ENCODE peak calls at places on chromosomes 12 and 14, in four cellular contexts. J is psoas muscle, P is upper lobe of right lung, X is fibroblast of lung. R is an unnamed sample.

GRCh38 chr12:111440152-111440551 is 34.4 kb downstream of the SH2B3 start:
- DNase-seq in J (no peak), P (no peak), X (no peak), R (no peak)

GRCh38 chr14:90660865-90661570 is 155.2 kb downstream of the TTC7B start:
- DNase-seq in J (no peak), P (peak; percentile 87), X (no peak), R (no peak)

GRCh38 chr12:89693639-89694202 is 14.9 kb downstream of the ATP2B1 start:
- DNase-seq in J (no peak), P (no peak), X (peak; percentile 81), R (no peak)

GRCh38 chr14:73786632-73786941 is 65.0 kb upstream of the PTGR2 start:
- DNase-seq in J (peak; percentile 66), P (peak; percentile 81), X (peak; percentile 49), R (no peak)

GRCh38 chr14:103521438-103521961 is 1.1 kb downstream of the CKB start:
- DNase-seq in J (no peak), P (no peak), X (no peak), R (no peak)

GRCh38 chr12:101969-102878 is 35.7 kb downstream of the IQSEC3 start:
- DNase-seq in J (no peak), P (peak; percentile 51), X (no peak), R (no peak)

GRCh38 chr14:95023886-95024285 is 133.4 kb downstream of the DICER1 start:
- DNase-seq in J (no peak), P (no peak), X (peak; percentile 3), R (no peak)

GRCh38 chr12:92488735-92489134 is 214.1 kb upstream of the PLEKHG7 start:
- DNase-seq in J (no peak), P (no peak), X (no peak), R (no peak)

GRCh38 chr12:63894132-63894531 is 49.6 kb downstream of the SRGAP1 start:
- DNase-seq in J (no peak), P (no peak), X (no peak), R (no peak)

GRCh38 chr14:89899917-89900680 is 54.4 kb downstream of the EFCAB11 start:
- DNase-seq in J (no peak), P (no peak), X (no peak), R (no peak)

GRCh38 chr12:91138337-91138905 is 27.1 kb upstream of the LUM start:
- DNase-seq in J (no peak), P (no peak), X (peak; percentile 23), R (no peak)

GRCh38 chr12:96487634-96488033 is 1.7 kb upstream of the CFAP54 start:
- DNase-seq in J (no peak), P (no peak), X (no peak), R (no peak)

GRCh38 chr14:41488401-41488800 is 118.3 kb upstream of the LRFN5 start:
- DNase-seq in J (no peak), P (no peak), X (no peak), R (no peak)

GRCh38 chr14:95424533-95424932 is 91.9 kb downstream of the SYNE3 start:
- DNase-seq in J (no peak), P (no peak), X (no peak), R (no peak)

GRCh38 chr12:110102255-110102654 is 21.9 kb upstream of the IFT81 start:
- DNase-seq in J (no peak), P (no peak), X (peak; percentile 70), R (no peak)

GRCh38 chr14:91835920-91836843 is 31.2 kb downstream of the TC2N start:
- DNase-seq in J (peak; percentile 69), P (peak; percentile 96), X (no peak), R (peak; percentile 84)

GRCh38 chr14:73776194-73776537 is 62.0 kb upstream of the PNMA1 start:
- DNase-seq in J (no peak), P (no peak), X (peak; percentile 67), R (no peak)

GRCh38 chr14:91317381-91318313 is 73.1 kb upstream of the GPR68 start:
- DNase-seq in J (peak; percentile 84), P (peak; percentile 93), X (peak; percentile 8), R (peak; percentile 98)

GRCh38 chr14:68774771-68775613 is 17.9 kb downstream of the ZFP36L1 start:
- DNase-seq in J (peak; percentile 34), P (peak; percentile 31), X (no peak), R (no peak)

GRCh38 chr14:26887842-26888241 is 290.0 kb upstream of the NOVA1 start:
- DNase-seq in J (peak; percentile 44), P (no peak), X (no peak), R (no peak)

GRCh38 chr12:93000026-93000425 is 70.9 kb upstream of the EEA1 start:
- DNase-seq in J (no peak), P (no peak), X (no peak), R (no peak)

GRCh38 chr14:70808402-70809237 is 693 bp downstream of the MAP3K9 start:
- DNase-seq in J (peak; percentile 57), P (peak; percentile 75), X (peak; percentile 10), R (peak; percentile 49)

GRCh38 chr12:49921299-49921698 is 17.6 kb upstream of the FAIM2 start:
- DNase-seq in J (no peak), P (no peak), X (no peak), R (no peak)

GRCh38 chr12:59624732-59625455 is 29.1 kb downstream of the SLC16A7 start:
- DNase-seq in J (no peak), P (no peak), X (no peak), R (no peak)

GRCh38 chr12:130161261-130162231 is 718 bp upstream of the FZD10 start:
- DNase-seq in J (no peak), P (peak; percentile 63), X (peak; percentile 18), R (no peak)

GRCh38 chr14:36517242-36518030 is 2.6 kb downstream of the NKX2-1 start:
- DNase-seq in J (no peak), P (peak; percentile 69), X (no peak), R (no peak)

GRCh38 chr12:53052419-53053222 is 2.8 kb downstream of the TNS2 start:
- DNase-seq in J (peak; percentile 97), P (peak; percentile 92), X (peak; percentile 81), R (no peak)

GRCh38 chr12:52389313-52390207 is 4.1 kb upstream of the KRT84 start:
- DNase-seq in J (no peak), P (peak; percentile 53), X (peak; percentile 60), R (no peak)

GRCh38 chr12:58530421-58531067 is 389.8 kb downstream of the LRIG3 start:
- DNase-seq in J (no peak), P (no peak), X (peak; percentile 95), R (no peak)

GRCh38 chr14:103744621-103745395 is 29.2 kb downstream of the ZFYVE21 start:
- DNase-seq in J (no peak), P (no peak), X (no peak), R (no peak)

DNA sequence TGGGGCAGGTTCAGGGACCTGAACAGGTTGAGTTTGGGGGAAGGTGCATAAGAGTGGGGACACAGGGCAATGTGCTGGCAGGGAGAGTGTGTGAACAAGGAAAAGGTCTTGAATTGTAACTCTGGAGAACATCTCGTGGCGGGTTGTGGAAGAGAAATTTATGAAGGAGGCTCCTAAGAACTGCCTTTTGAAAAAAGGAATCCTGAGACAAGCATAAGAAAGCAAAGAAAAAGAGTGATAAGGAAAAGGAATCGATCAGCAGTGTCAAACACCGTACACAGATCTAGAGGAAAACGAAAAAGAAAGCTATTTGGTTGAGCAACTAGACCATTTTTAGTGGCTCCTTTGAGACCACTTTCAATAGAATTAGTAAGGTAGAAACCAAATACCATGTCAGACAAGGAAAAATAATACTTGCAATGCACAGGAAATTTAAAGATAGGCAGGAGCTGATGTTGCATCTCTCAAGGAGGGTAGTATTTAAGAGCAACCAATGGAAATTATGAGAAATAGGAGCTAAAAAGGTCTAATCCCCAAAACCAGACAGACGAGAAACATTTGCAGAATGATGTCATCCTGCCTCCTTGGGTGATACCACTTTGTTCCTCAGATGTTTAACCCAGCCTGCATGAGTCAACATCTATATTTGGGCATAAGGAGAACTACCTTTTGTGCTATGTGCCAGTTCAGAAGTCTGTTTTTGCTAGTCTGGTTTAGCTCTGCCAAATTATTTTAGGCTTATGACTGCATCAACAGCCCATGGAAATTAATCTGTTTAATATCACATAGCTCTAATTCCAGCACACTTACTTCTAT is 64.5 kb upstream of the STK38L start:
- DNase-seq in J (no peak), P (no peak), X (peak; percentile 100), R (no peak)
- H3K27ac ChIP-seq in J (no peak overlapping the region), P (no peak overlapping the region), X (no peak overlapping the region), R (no peak overlapping the region)

DNA sequence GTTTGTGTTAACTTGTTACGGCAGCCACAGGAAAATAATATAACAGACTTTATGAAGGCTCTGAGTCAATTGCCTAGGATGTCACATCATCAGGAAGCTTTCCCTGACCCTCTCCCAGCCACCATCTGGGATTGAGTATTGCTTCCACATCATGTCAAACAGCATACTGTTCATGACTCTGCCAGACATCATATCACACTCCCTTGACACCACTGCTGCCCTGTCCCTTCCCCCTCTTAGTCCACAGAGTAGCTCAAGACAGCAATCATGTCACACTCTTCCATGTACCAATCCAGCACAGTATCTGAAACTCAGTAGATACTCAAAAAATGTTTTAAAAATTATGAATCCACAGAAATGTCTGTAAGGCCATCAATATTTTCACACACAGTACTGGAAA is 168.0 kb downstream of the PIK3C2G start:
- DNase-seq in J (no peak), P (no peak), X (no peak), R (no peak)
- H3K27ac ChIP-seq in J (no peak overlapping the region), P (no peak overlapping the region), X (no peak overlapping the region), R (no peak overlapping the region)

DNA sequence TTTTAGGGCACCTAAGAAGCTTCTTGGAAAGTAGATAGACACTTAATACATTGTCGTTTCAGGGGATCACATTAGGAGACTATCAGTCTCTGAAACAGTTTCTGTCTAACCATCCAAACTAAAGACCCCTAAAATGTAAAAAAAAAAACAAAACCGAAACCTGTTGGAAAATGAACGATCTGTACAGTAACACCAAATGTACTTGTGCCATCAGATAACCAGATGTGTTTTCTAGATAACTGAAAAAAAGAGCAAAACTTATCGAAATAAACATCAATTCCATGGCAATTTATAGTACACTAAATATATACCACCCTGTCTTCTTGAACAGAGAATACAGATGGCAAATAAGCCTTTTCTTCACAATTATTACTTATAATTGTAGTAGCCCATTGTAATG is 2.0 kb downstream of the LDHB start:
- DNase-seq in J (no peak), P (no peak), X (no peak), R (no peak)
- H3K27ac ChIP-seq in J (no peak overlapping the region), P (no peak overlapping the region), X (no peak overlapping the region), R (peak overlapping the region; percentile 70)

GRCh38 chr14:53621986-53622385 is 334.6 kb downstream of the BMP4 start:
- DNase-seq in J (no peak), P (no peak), X (no peak), R (no peak)

GRCh38 chr14:53621433-53621832 is 335.2 kb downstream of the BMP4 start:
- DNase-seq in J (no peak), P (no peak), X (no peak), R (no peak)

GRCh38 chr14:53630336-53630735 is 326.3 kb downstream of the BMP4 start:
- DNase-seq in J (no peak), P (no peak), X (peak; percentile 44), R (no peak)

GRCh38 chr14:53628747-53629146 is 327.9 kb downstream of the BMP4 start:
- DNase-seq in J (no peak), P (no peak), X (no peak), R (no peak)

DNA sequence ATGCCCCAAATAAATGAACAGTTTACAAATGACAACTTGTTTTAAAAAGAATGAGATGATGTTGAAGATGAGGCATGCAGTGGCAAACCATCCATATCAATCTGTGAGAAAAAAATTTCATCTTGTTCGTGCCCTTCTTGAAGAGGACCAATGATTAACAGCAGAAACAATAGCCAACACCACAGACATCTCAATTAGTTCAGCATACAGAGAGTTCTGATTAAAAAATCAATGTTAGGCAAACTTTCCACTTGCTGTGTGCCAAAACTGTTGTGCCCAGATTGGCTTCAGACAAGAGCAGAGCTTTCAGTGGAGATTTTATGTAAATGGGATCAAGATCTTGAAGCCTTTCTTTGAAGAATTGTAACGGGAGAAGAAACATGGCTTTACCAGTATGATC is 329.9 kb downstream of the BMP4 start:
- DNase-seq in J (no peak), P (no peak), X (no peak), R (no peak)
- H3K27ac ChIP-seq in J (no peak overlapping the region), P (no peak overlapping the region), X (no peak overlapping the region), R (no peak overlapping the region)

R was measured in CD8-positive, alpha-beta T cell.